ENCODE peak calls at places on chromosomes 2 and 18, in four cellular contexts. One of them, this sample, is unnamed.

GRCh38 chr2:119679526-119679837 is 481 bp downstream of the TMEM177 start:
- DNase-seq in activated gamma-delta T cell treated with anti-CD3 and anti-CD28 coated beads, Interleukin-2, amount 50 U/mL, for 16 hours: no peak
- DNase-seq in GM06990: no peak
- DNase-seq in GOT3: no peak
- DNase-seq in this sample: no peak

GRCh38 chr2:236194786-236195185 is 26.6 kb upstream of the GBX2 start:
- DNase-seq in activated gamma-delta T cell treated with anti-CD3 and anti-CD28 coated beads, Interleukin-2, amount 50 U/mL, for 16 hours: no peak
- DNase-seq in GOT3: no peak
- DNase-seq in GM06990: no peak
- DNase-seq in this sample: no peak

GRCh38 chr2:190947139-190947538 is 66.5 kb downstream of the GLS start:
- DNase-seq in GOT3: no peak
- DNase-seq in GM06990: no peak
- DNase-seq in activated gamma-delta T cell treated with anti-CD3 and anti-CD28 coated beads, Interleukin-2, amount 50 U/mL, for 16 hours: no peak
- DNase-seq in this sample: peak

GRCh38 chr2:95670686-95671085 is 78.9 kb downstream of the TRIM43 start:
- DNase-seq in activated gamma-delta T cell treated with anti-CD3 and anti-CD28 coated beads, Interleukin-2, amount 50 U/mL, for 16 hours: no peak
- DNase-seq in GOT3: no peak
- DNase-seq in GM06990: no peak
- DNase-seq in this sample: no peak

GRCh38 chr2:6254446-6254845 is 562.3 kb downstream of the SOX11 start:
- DNase-seq in GM06990: no peak
- DNase-seq in GOT3: no peak
- DNase-seq in activated gamma-delta T cell treated with anti-CD3 and anti-CD28 coated beads, Interleukin-2, amount 50 U/mL, for 16 hours: no peak
- DNase-seq in this sample: no peak

GRCh38 chr2:63078852-63079606 is 28.4 kb downstream of the OTX1 start:
- DNase-seq in activated gamma-delta T cell treated with anti-CD3 and anti-CD28 coated beads, Interleukin-2, amount 50 U/mL, for 16 hours: no peak
- DNase-seq in GOT3: no peak
- DNase-seq in GM06990: no peak
- DNase-seq in this sample: peak

GRCh38 chr2:236265675-236266074 is 1.5 kb upstream of the ASB18 start:
- DNase-seq in activated gamma-delta T cell treated with anti-CD3 and anti-CD28 coated beads, Interleukin-2, amount 50 U/mL, for 16 hours: no peak
- DNase-seq in GM06990: no peak
- DNase-seq in GOT3: no peak
- DNase-seq in this sample: no peak

GRCh38 chr2:213067888-213068287 is 83.5 kb downstream of the IKZF2 start:
- DNase-seq in GOT3: no peak
- DNase-seq in GM06990: no peak
- DNase-seq in activated gamma-delta T cell treated with anti-CD3 and anti-CD28 coated beads, Interleukin-2, amount 50 U/mL, for 16 hours: no peak
- DNase-seq in this sample: no peak

GRCh38 chr2:152083202-152083601 is 15.6 kb downstream of the CACNB4 start:
- DNase-seq in GOT3: no peak
- DNase-seq in GM06990: no peak
- DNase-seq in activated gamma-delta T cell treated with anti-CD3 and anti-CD28 coated beads, Interleukin-2, amount 50 U/mL, for 16 hours: no peak
- DNase-seq in this sample: no peak

GRCh38 chr2:45289018-45289417 is 279.8 kb upstream of the SIX2 start:
- DNase-seq in GOT3: no peak
- DNase-seq in activated gamma-delta T cell treated with anti-CD3 and anti-CD28 coated beads, Interleukin-2, amount 50 U/mL, for 16 hours: no peak
- DNase-seq in GM06990: no peak
- DNase-seq in this sample: no peak

GRCh38 chr2:16068233-16068940 is 128.0 kb downstream of the MYCN start:
- DNase-seq in GOT3: no peak
- DNase-seq in activated gamma-delta T cell treated with anti-CD3 and anti-CD28 coated beads, Interleukin-2, amount 50 U/mL, for 16 hours: no peak
- DNase-seq in GM06990: no peak
- DNase-seq in this sample: no peak

GRCh38 chr2:33467413-33467812 is 9.0 kb upstream of the RASGRP3 start:
- DNase-seq in GM06990: no peak
- DNase-seq in GOT3: no peak
- DNase-seq in activated gamma-delta T cell treated with anti-CD3 and anti-CD28 coated beads, Interleukin-2, amount 50 U/mL, for 16 hours: no peak
- DNase-seq in this sample: no peak

GRCh38 chr2:24720310-24720709 is 72.9 kb downstream of the PTRHD1 start:
- DNase-seq in GOT3: no peak
- DNase-seq in GM06990: peak
- DNase-seq in activated gamma-delta T cell treated with anti-CD3 and anti-CD28 coated beads, Interleukin-2, amount 50 U/mL, for 16 hours: no peak
- DNase-seq in this sample: no peak

GRCh38 chr18:14914126-14914525 is 166.2 kb downstream of the ANKRD30B start:
- DNase-seq in GM06990: no peak
- DNase-seq in GOT3: no peak
- DNase-seq in activated gamma-delta T cell treated with anti-CD3 and anti-CD28 coated beads, Interleukin-2, amount 50 U/mL, for 16 hours: no peak
- DNase-seq in this sample: peak

GRCh38 chr2:72007402-72007801 is 140.3 kb downstream of the CYP26B1 start:
- DNase-seq in activated gamma-delta T cell treated with anti-CD3 and anti-CD28 coated beads, Interleukin-2, amount 50 U/mL, for 16 hours: no peak
- DNase-seq in GOT3: no peak
- DNase-seq in GM06990: no peak
- DNase-seq in this sample: no peak

GRCh38 chr18:22432672-22433137 is 15.0 kb upstream of the CTAGE1 start:
- DNase-seq in GM06990: no peak
- DNase-seq in activated gamma-delta T cell treated with anti-CD3 and anti-CD28 coated beads, Interleukin-2, amount 50 U/mL, for 16 hours: no peak
- DNase-seq in GOT3: no peak
- DNase-seq in this sample: peak

GRCh38 chr2:188305271-188305670 is 13.6 kb downstream of the GULP1 start:
- DNase-seq in activated gamma-delta T cell treated with anti-CD3 and anti-CD28 coated beads, Interleukin-2, amount 50 U/mL, for 16 hours: no peak
- DNase-seq in GM06990: no peak
- DNase-seq in GOT3: no peak
- DNase-seq in this sample: no peak

GRCh38 chr2:69196327-69197117 is 183.5 kb downstream of the ANTXR1 start:
- DNase-seq in GOT3: peak
- DNase-seq in activated gamma-delta T cell treated with anti-CD3 and anti-CD28 coated beads, Interleukin-2, amount 50 U/mL, for 16 hours: no peak
- DNase-seq in GM06990: no peak
- DNase-seq in this sample: peak

GRCh38 chr2:148903946-148904345 is 28.9 kb downstream of the KIF5C start:
- DNase-seq in GM06990: no peak
- DNase-seq in GOT3: no peak
- DNase-seq in activated gamma-delta T cell treated with anti-CD3 and anti-CD28 coated beads, Interleukin-2, amount 50 U/mL, for 16 hours: no peak
- DNase-seq in this sample: no peak

GRCh38 chr18:40874233-40874632 is 1080.8 kb upstream of the PIK3C3 start:
- DNase-seq in GM06990: no peak
- DNase-seq in activated gamma-delta T cell treated with anti-CD3 and anti-CD28 coated beads, Interleukin-2, amount 50 U/mL, for 16 hours: no peak
- DNase-seq in GOT3: no peak
- DNase-seq in this sample: peak

GRCh38 chr18:58866261-58867232 is 1.9 kb downstream of the ZNF532 start:
- DNase-seq in GM06990: no peak
- DNase-seq in activated gamma-delta T cell treated with anti-CD3 and anti-CD28 coated beads, Interleukin-2, amount 50 U/mL, for 16 hours: no peak
- DNase-seq in GOT3: no peak
- DNase-seq in this sample: no peak

GRCh38 chr2:99552529-99552928 is 62.7 kb upstream of the REV1 start:
- DNase-seq in GOT3: no peak
- DNase-seq in activated gamma-delta T cell treated with anti-CD3 and anti-CD28 coated beads, Interleukin-2, amount 50 U/mL, for 16 hours: no peak
- DNase-seq in GM06990: no peak
- DNase-seq in this sample: no peak